ENCODE peak calls at places on chromosomes 4 and X, in five cellular contexts. One of them, this sample, is unnamed.

GRCh38 chr4:37157403-37158167 is 87.0 kb upstream of the NWD2 start:
- DNase-seq in GM12892: no peak
- DNase-seq in BJ: no peak
- DNase-seq in glomerular endothelial cell: no peak
- DNase-seq in NCI-H446: peak; percentile 96
- DNase-seq in this sample: no peak

GRCh38 chrX:46991664-46992063 is 79.4 kb downstream of the JADE3 start:
- DNase-seq in GM12892: no peak
- DNase-seq in BJ: no peak
- DNase-seq in NCI-H446: no peak
- DNase-seq in glomerular endothelial cell: no peak
- DNase-seq in this sample: no peak

GRCh38 chr4:38493068-38493467 is 170.9 kb upstream of the KLF3 start:
- DNase-seq in NCI-H446: no peak
- DNase-seq in BJ: no peak
- DNase-seq in glomerular endothelial cell: no peak
- DNase-seq in GM12892: no peak
- DNase-seq in this sample: no peak

GRCh38 chr4:129583868-129584267 is 487.9 kb downstream of the C4orf33 start:
- DNase-seq in BJ: no peak
- DNase-seq in GM12892: no peak
- DNase-seq in glomerular endothelial cell: no peak
- DNase-seq in NCI-H446: no peak
- DNase-seq in this sample: peak; percentile 41

GRCh38 chrX:111095974-111096870 is at the start of gene PAK3:
- DNase-seq in glomerular endothelial cell: no peak
- DNase-seq in NCI-H446: no peak
- DNase-seq in BJ: no peak
- DNase-seq in GM12892: no peak
- DNase-seq in this sample: peak; percentile 42

GRCh38 chrX:46208225-46208854 is 336.9 kb downstream of the ZNF674 start:
- DNase-seq in NCI-H446: no peak
- DNase-seq in GM12892: no peak
- DNase-seq in glomerular endothelial cell: no peak
- DNase-seq in BJ: peak; percentile 48
- DNase-seq in this sample: no peak

GRCh38 chr4:164768516-164768915 is 14.6 kb downstream of the SMIM31 start:
- DNase-seq in GM12892: no peak
- DNase-seq in glomerular endothelial cell: no peak
- DNase-seq in BJ: no peak
- DNase-seq in NCI-H446: no peak
- DNase-seq in this sample: no peak

GRCh38 chr4:152164561-152164960 is 371.3 kb downstream of the FBXW7 start:
- DNase-seq in BJ: no peak
- DNase-seq in NCI-H446: no peak
- DNase-seq in glomerular endothelial cell: no peak
- DNase-seq in GM12892: no peak
- DNase-seq in this sample: no peak

GRCh38 chr4:11480683-11481082 is 52.0 kb upstream of the HS3ST1 start:
- DNase-seq in GM12892: no peak
- DNase-seq in NCI-H446: no peak
- DNase-seq in BJ: no peak
- DNase-seq in glomerular endothelial cell: no peak
- DNase-seq in this sample: no peak

GRCh38 chrX:71095971-71096701 is 485 bp downstream of the FOXO4 start:
- DNase-seq in NCI-H446: peak; percentile 50
- DNase-seq in BJ: no peak
- DNase-seq in GM12892: no peak
- DNase-seq in glomerular endothelial cell: no peak
- DNase-seq in this sample: no peak

GRCh38 chr4:147620315-147620714 is 3.1 kb downstream of the TMEM184C start:
- DNase-seq in BJ: no peak
- DNase-seq in NCI-H446: no peak
- DNase-seq in GM12892: no peak
- DNase-seq in glomerular endothelial cell: no peak
- DNase-seq in this sample: no peak

GRCh38 chr4:127261476-127261875 is 371.3 kb upstream of the INTU start:
- DNase-seq in glomerular endothelial cell: no peak
- DNase-seq in GM12892: no peak
- DNase-seq in NCI-H446: no peak
- DNase-seq in BJ: no peak
- DNase-seq in this sample: no peak

GRCh38 chr4:3346146-3346545 is 53.3 kb downstream of the RGS12 start:
- DNase-seq in NCI-H446: peak; percentile 51
- DNase-seq in GM12892: no peak
- DNase-seq in glomerular endothelial cell: no peak
- DNase-seq in BJ: peak; percentile 35
- DNase-seq in this sample: peak; percentile 2

GRCh38 chrX:110317079-110317819 is 636 bp downstream of the AMMECR1 start:
- DNase-seq in NCI-H446: no peak
- DNase-seq in glomerular endothelial cell: no peak
- DNase-seq in GM12892: peak; percentile 12
- DNase-seq in BJ: no peak
- DNase-seq in this sample: peak; percentile 49

GRCh38 chr4:139794158-139794954 is 128.7 kb downstream of the MGST2 start:
- DNase-seq in GM12892: no peak
- DNase-seq in NCI-H446: peak; percentile 88
- DNase-seq in BJ: peak; percentile 31
- DNase-seq in glomerular endothelial cell: no peak
- DNase-seq in this sample: no peak

GRCh38 chr4:182286936-182287335 is 43.7 kb downstream of the TENM3 start:
- DNase-seq in BJ: no peak
- DNase-seq in GM12892: no peak
- DNase-seq in NCI-H446: no peak
- DNase-seq in glomerular endothelial cell: no peak
- DNase-seq in this sample: no peak

GRCh38 chrX:16175329-16175728 is 8.0 kb downstream of the MAGEB17 start:
- DNase-seq in GM12892: no peak
- DNase-seq in glomerular endothelial cell: no peak
- DNase-seq in NCI-H446: no peak
- DNase-seq in BJ: no peak
- DNase-seq in this sample: no peak

GRCh38 chr4:54229631-54230478 is 762 bp downstream of the PDGFRA start:
- DNase-seq in glomerular endothelial cell: no peak
- DNase-seq in NCI-H446: no peak
- DNase-seq in BJ: no peak
- DNase-seq in GM12892: no peak
- DNase-seq in this sample: no peak

GRCh38 chr4:47110670-47111069 is 79.3 kb downstream of the GABRB1 start:
- DNase-seq in GM12892: no peak
- DNase-seq in BJ: no peak
- DNase-seq in glomerular endothelial cell: no peak
- DNase-seq in NCI-H446: no peak
- DNase-seq in this sample: no peak

GRCh38 chr4:13928214-13928613 is 300.7 kb upstream of the BOD1L1 start:
- DNase-seq in glomerular endothelial cell: no peak
- DNase-seq in GM12892: no peak
- DNase-seq in BJ: no peak
- DNase-seq in NCI-H446: no peak
- DNase-seq in this sample: no peak

GRCh38 chr4:43325220-43325967 is 432.9 kb downstream of the GRXCR1 start:
- DNase-seq in glomerular endothelial cell: no peak
- DNase-seq in BJ: no peak
- DNase-seq in GM12892: no peak
- DNase-seq in NCI-H446: no peak
- DNase-seq in this sample: no peak

GRCh38 chr4:168615294-168615693 is 118.4 kb downstream of the PALLD start:
- DNase-seq in GM12892: no peak
- DNase-seq in NCI-H446: no peak
- DNase-seq in BJ: no peak
- DNase-seq in glomerular endothelial cell: no peak
- DNase-seq in this sample: no peak

GRCh38 chrX:31293409-31293808 is 221.6 kb upstream of the FTHL17 start:
- DNase-seq in NCI-H446: no peak
- DNase-seq in glomerular endothelial cell: no peak
- DNase-seq in BJ: no peak
- DNase-seq in GM12892: no peak
- DNase-seq in this sample: no peak

GRCh38 chrX:103823591-103823990 is 8.5 kb downstream of the RAB9B start:
- DNase-seq in GM12892: no peak
- DNase-seq in NCI-H446: no peak
- DNase-seq in BJ: no peak
- DNase-seq in glomerular endothelial cell: no peak
- DNase-seq in this sample: no peak

GRCh38 chr4:15479089-15479912 is 9.6 kb downstream of the CC2D2A start:
- DNase-seq in BJ: peak; percentile 56
- DNase-seq in glomerular endothelial cell: peak; percentile 79
- DNase-seq in NCI-H446: peak; percentile 83
- DNase-seq in GM12892: no peak
- DNase-seq in this sample: peak; percentile 50

GRCh38 chr4:185016101-185016940 is 2.0 kb upstream of the HELT start:
- DNase-seq in BJ: no peak
- DNase-seq in GM12892: no peak
- DNase-seq in glomerular endothelial cell: no peak
- DNase-seq in NCI-H446: no peak
- DNase-seq in this sample: no peak

GRCh38 chrX:53580742-53581504 is 105.6 kb downstream of the HUWE1 start:
- DNase-seq in NCI-H446: no peak
- DNase-seq in glomerular endothelial cell: no peak
- DNase-seq in GM12892: no peak
- DNase-seq in BJ: no peak
- DNase-seq in this sample: no peak

GRCh38 chrX:123884809-123885408 is 25.1 kb downstream of the XIAP start:
- DNase-seq in GM12892: peak; percentile 16
- DNase-seq in BJ: no peak
- DNase-seq in NCI-H446: peak; percentile 53
- DNase-seq in glomerular endothelial cell: no peak
- DNase-seq in this sample: no peak

GRCh38 chrX:17182317-17182716 is 192.7 kb upstream of the NHS start:
- DNase-seq in glomerular endothelial cell: no peak
- DNase-seq in NCI-H446: no peak
- DNase-seq in BJ: no peak
- DNase-seq in GM12892: no peak
- DNase-seq in this sample: no peak